ENCODE peak calls at places on chromosomes 11 and 22, in ten cellular contexts. Z, N, Y, K, A, U, X, B, L and R are unnamed samples.
A peak's percentile ranks its signal among the peaks of the same experiment; 100 is the strongest.

GRCh38 chr11:128463386-128463829 is 124.0 kb downstream of the ETS1 start:
- DNase-seq in Z (no peak), N (no peak), Y (no peak), K (no peak), A (no peak), U (no peak), X (no peak), B (no peak), L (peak; percentile 18), R (peak; percentile 50)

GRCh38 chr22:19955241-19956128 is 13.9 kb upstream of the TXNRD2 start:
- DNase-seq in Z (no peak), N (no peak), Y (no peak), K (no peak), A (no peak), U (no peak), X (no peak), B (no peak), L (no peak), R (no peak)

GRCh38 chr11:120471131-120471530 is 40.4 kb upstream of the GRIK4 start:
- DNase-seq in Z (no peak), N (peak; percentile 74), Y (no peak), K (no peak), A (no peak), U (no peak), X (no peak), B (no peak), L (peak; percentile 3), R (peak; percentile 70)

GRCh38 chr11:72394456-72394855 is 39.9 kb downstream of the CLPB start:
- DNase-seq in Z (no peak), N (no peak), Y (no peak), K (no peak), A (no peak), U (no peak), X (no peak), B (no peak), L (peak; percentile 38), R (no peak)

GRCh38 chr11:1382429-1382828 is 7.3 kb upstream of the BRSK2 start:
- DNase-seq in Z (no peak), N (no peak), Y (no peak), K (no peak), A (no peak), U (no peak), X (no peak), B (no peak), L (no peak), R (no peak)

GRCh38 chr22:22006596-22006990 is 24.0 kb upstream of the TOP3B start:
- DNase-seq in Z (no peak), N (no peak), Y (no peak), K (no peak), A (no peak), U (no peak), X (no peak), B (no peak), L (no peak), R (no peak)

GRCh38 chr22:26617251-26618199 is at the start of gene CRYBB1:
- DNase-seq in Z (no peak), N (no peak), Y (no peak), K (peak; percentile 50), A (no peak), U (no peak), X (no peak), B (no peak), L (no peak), R (peak; percentile 7)

GRCh38 chr11:2213890-2214526 is 42.4 kb upstream of the TH start:
- DNase-seq in Z (no peak), N (no peak), Y (no peak), K (no peak), A (no peak), U (no peak), X (no peak), B (no peak), L (no peak), R (no peak)

GRCh38 chr22:26707090-26707489 is 49.7 kb downstream of the MIAT start:
- DNase-seq in Z (no peak), N (no peak), Y (no peak), K (no peak), A (no peak), U (no peak), X (no peak), B (no peak), L (no peak), R (no peak)

GRCh38 chr11:128235958-128236357 is 351.4 kb downstream of the ETS1 start:
- DNase-seq in Z (no peak), N (no peak), Y (no peak), K (no peak), A (no peak), U (no peak), X (no peak), B (no peak), L (no peak), R (no peak)